ENCODE peak calls at places on chromosomes 16 and 17, in nine cellular contexts. D, Y, P, F, B, L, J, O and K are unnamed samples.

GRCh38 chr16:84294196-84295142 is at the start of gene WFDC1:
- DNase-seq in D (peak; percentile 49), Y (no peak), P (no peak), F (no peak), B (no peak), L (peak; percentile 62), J (no peak), O (no peak), K (no peak)

GRCh38 chr17:9837551-9838471 is 12.1 kb downstream of the GLP2R start:
- DNase-seq in D (no peak), Y (peak; percentile 34), P (no peak), F (no peak), B (no peak), L (peak; percentile 59), J (peak; percentile 90), O (no peak), K (no peak)

GRCh38 chr17:40122944-40123810 is 1.4 kb downstream of the MSL1 start:
- DNase-seq in D (no peak), Y (no peak), P (peak; percentile 67), F (peak; percentile 48), B (no peak), L (peak; percentile 67), J (peak; percentile 72), O (peak; percentile 51), K (peak; percentile 49)

GRCh38 chr17:17564896-17565295 is 26.6 kb downstream of the PEMT start:
- DNase-seq in D (no peak), Y (no peak), P (no peak), F (no peak), B (no peak), L (no peak), J (no peak), O (no peak), K (no peak)

GRCh38 chr17:42665581-42666001 is 6.5 kb downstream of the TUBG2 start:
- DNase-seq in D (no peak), Y (no peak), P (no peak), F (no peak), B (no peak), L (no peak), J (no peak), O (no peak), K (no peak)

GRCh38 chr16:11689031-11689840 is 21.0 kb downstream of the SNN start:
- DNase-seq in D (no peak), Y (no peak), P (peak; percentile 72), F (no peak), B (no peak), L (no peak), J (no peak), O (no peak), K (no peak)

GRCh38 chr16:9060225-9060624 is 31.2 kb upstream of the HAPSTR1 start:
- DNase-seq in D (no peak), Y (no peak), P (no peak), F (no peak), B (no peak), L (no peak), J (no peak), O (no peak), K (no peak)

GRCh38 chr17:40313660-40314556 is 4.9 kb downstream of the RARA start:
- DNase-seq in D (no peak), Y (no peak), P (no peak), F (no peak), B (no peak), L (peak; percentile 45), J (no peak), O (peak; percentile 26), K (no peak)

GRCh38 chr17:78557598-78558039 is 19.6 kb downstream of the DNAH17 start:
- DNase-seq in D (no peak), Y (peak; percentile 5), P (no peak), F (no peak), B (no peak), L (no peak), J (peak; percentile 51), O (no peak), K (no peak)